ENCODE peak calls at places on chromosomes 11 and 22, in four cellular contexts. X is foreskin fibroblast, W is LHCN-M2, H is iPS DF 19.7. L is an unnamed sample.

GRCh38 chr11:67368621-67369020 is 4.8 kb downstream of the CLCF1 start:
- DNase-seq in W (no peak), H (no peak), X (no peak), L (no peak)

GRCh38 chr11:73271936-73272679 is at the start of gene P2RY6:
- DNase-seq in H (no peak), X (peak), W (peak), L (no peak)

GRCh38 chr22:28021116-28021997 is 102.3 kb upstream of the PITPNB start:
- DNase-seq in X (no peak), W (no peak), H (no peak), L (no peak)

GRCh38 chr22:24162377-24162927 is 18.8 kb upstream of the SUSD2 start:
- DNase-seq in X (no peak), H (no peak), W (no peak), L (peak)

GRCh38 chr11:70104419-70104818 is 26.3 kb downstream of the ANO1 start:
- DNase-seq in H (no peak), W (no peak), X (no peak), L (no peak)

GRCh38 chr22:41367039-41367679 is 14.6 kb upstream of the TEF start:
- DNase-seq in H (no peak), W (peak), X (peak), L (peak)

GRCh38 chr11:86570020-86570419 is 102.4 kb downstream of the ME3 start:
- DNase-seq in H (no peak), W (no peak), X (no peak), L (no peak)

GRCh38 chr11:8512547-8512946 is 81.5 kb downstream of the STK33 start:
- DNase-seq in H (no peak), X (no peak), W (no peak), L (no peak)

GRCh38 chr11:45168366-45169130 is 22.1 kb downstream of the PRDM11 start:
- DNase-seq in W (no peak), H (no peak), X (no peak), L (no peak)

GRCh38 chr22:31036671-31037550 is 44.2 kb upstream of the SMTN start:
- DNase-seq in W (peak), X (peak), H (no peak), L (no peak)

GRCh38 chr11:724733-725386 is 18.8 kb downstream of the EPS8L2 start:
- DNase-seq in W (no peak), X (no peak), H (no peak), L (no peak)

GRCh38 chr11:33168605-33169240 is 7.4 kb upstream of the CSTF3 start:
- DNase-seq in X (peak), W (peak), H (no peak), L (no peak)

GRCh38 chr22:38860291-38861169 is 11.5 kb downstream of the CBX6 start:
- DNase-seq in X (no peak), W (no peak), H (no peak), L (no peak)

GRCh38 chr11:12086271-12087074 is 23.9 kb upstream of the MICAL2 start:
- DNase-seq in X (peak), W (peak), H (no peak), L (no peak)

GRCh38 chr11:37322333-37323194 is 724.5 kb upstream of the RAG2 start:
- DNase-seq in H (no peak), X (no peak), W (peak), L (no peak)

GRCh38 chr22:22527312-22527711 is 7.2 kb upstream of the ZNF280A start:
- DNase-seq in X (no peak), H (no peak), W (no peak), L (no peak)

GRCh38 chr11:88520391-88520790 is 182.9 kb upstream of the CTSC start:
- DNase-seq in X (peak), H (no peak), W (peak), L (no peak)

GRCh38 chr11:34840736-34841386 is 75.3 kb downstream of the APIP start:
- DNase-seq in W (peak), X (no peak), H (peak), L (no peak)

GRCh38 chr11:34296412-34296811 is 61.4 kb downstream of the ABTB2 start:
- DNase-seq in H (no peak), W (no peak), X (no peak), L (no peak)

GRCh38 chr11:74417860-74418508 is 19.8 kb upstream of the PGM2L1 start:
- DNase-seq in W (peak), X (peak), H (no peak), L (no peak)

GRCh38 chr11:97722065-97722464 is 1298.7 kb upstream of the CNTN5 start:
- DNase-seq in W (peak), X (no peak), H (no peak), L (no peak)

GRCh38 chr11:279966-280761 is 2.0 kb downstream of the NLRP6 start:
- DNase-seq in W (no peak), X (peak), H (no peak), L (no peak)

GRCh38 chr11:96082002-96082899 is 158.3 kb upstream of the MTMR2 start:
- DNase-seq in W (no peak), X (no peak), H (no peak), L (no peak)

L was measured in NCI-H1092.